ENCODE peak calls at places on chromosomes 4 and X, in four cellular contexts. A is GM13976; E is non-pigmented ciliary epithelial cell; F is activated naive CD4-positive, alpha-beta T cell treated with anti-CD3 and anti-CD28 coated beads, Interleukin-2, amount 50 U/mL, for 72 hours. K is an unnamed sample.

GRCh38 chr4:38800366-38800765 is 4.2 kb downstream of the TLR1 start:
- DNase-seq in A (no peak), E (no peak), F (no peak), K (no peak)

GRCh38 chrX:15334561-15334960 is 762 bp downstream of the PIGA start:
- DNase-seq in A (peak; percentile 29), E (no peak), F (no peak), K (no peak)

GRCh38 chr4:119678761-119679160 is 50.2 kb upstream of the PDE5A start:
- DNase-seq in A (no peak), E (no peak), F (no peak), K (no peak)

GRCh38 chr4:2858451-2859217 is 15.0 kb downstream of the ADD1 start:
- DNase-seq in A (no peak), E (no peak), F (no peak), K (no peak)

GRCh38 chrX:20947411-20947912 is 426.8 kb upstream of the CNKSR2 start:
- DNase-seq in A (no peak), E (no peak), F (no peak), K (no peak)

GRCh38 chr4:186728631-186729271 is 5.1 kb upstream of the FAT1 start:
- DNase-seq in A (no peak), E (no peak), F (no peak), K (peak; percentile 84)

GRCh38 chrX:136694491-136695087 is 46.6 kb downstream of the CD40LG start:
- DNase-seq in A (peak; percentile 57), E (no peak), F (no peak), K (no peak)

GRCh38 chr4:99457270-99457669 is 22.1 kb upstream of the ADH7 start:
- DNase-seq in A (no peak), E (no peak), F (no peak), K (no peak)

GRCh38 chrX:13808293-13808692 is 8.6 kb downstream of the GPM6B start:
- DNase-seq in A (no peak), E (no peak), F (no peak), K (no peak)

GRCh38 chrX:52574416-52575275 is 57.8 kb upstream of the XAGE1B start:
- DNase-seq in A (peak; percentile 41), E (peak; percentile 17), F (peak; percentile 23), K (no peak)

GRCh38 chr4:88811904-88812303 is 114.3 kb upstream of the NAP1L5 start:
- DNase-seq in A (no peak), E (no peak), F (no peak), K (no peak)

GRCh38 chr4:88965053-88965452 is 91.9 kb downstream of the FAM13A start:
- DNase-seq in A (no peak), E (no peak), F (no peak), K (no peak)

GRCh38 chr4:89836897-89837384 is at the start of gene SNCA:
- DNase-seq in A (peak; percentile 55), E (no peak), F (peak; percentile 36), K (no peak)

GRCh38 chr4:28010543-28011235 is 1150.0 kb downstream of the STIM2 start:
- DNase-seq in A (no peak), E (no peak), F (no peak), K (no peak)

GRCh38 chr4:10396181-10396580 is 61.0 kb downstream of the ZNF518B start:
- DNase-seq in A (no peak), E (no peak), F (no peak), K (peak; percentile 85)

GRCh38 chr4:159010100-159010499 is 92.8 kb upstream of the RAPGEF2 start:
- DNase-seq in A (no peak), E (no peak), F (no peak), K (no peak)

GRCh38 chr4:138688531-138689181 is 326.9 kb upstream of the NOCT start:
- DNase-seq in A (no peak), E (no peak), F (no peak), K (no peak)

GRCh38 chr4:116724249-116724648 is 361.1 kb downstream of the TRAM1L1 start:
- DNase-seq in A (no peak), E (no peak), F (no peak), K (no peak)

GRCh38 chr4:2836391-2836859 is 7.2 kb upstream of the ADD1 start:
- DNase-seq in A (no peak), E (no peak), F (no peak), K (no peak)

GRCh38 chr4:149065753-149066152 is 623.5 kb upstream of the NR3C2 start:
- DNase-seq in A (no peak), E (no peak), F (no peak), K (no peak)

GRCh38 chrX:1323315-1323714 is 13.3 kb upstream of the IL3RA start:
- DNase-seq in A (peak; percentile 84), E (no peak), F (peak; percentile 56), K (no peak)

GRCh38 chr4:106775636-106776035 is 260.5 kb downstream of the DKK2 start:
- DNase-seq in A (no peak), E (no peak), F (no peak), K (no peak)

GRCh38 chr4:138560448-138560847 is 318.3 kb upstream of the SLC7A11 start:
- DNase-seq in A (no peak), E (no peak), F (no peak), K (no peak)

GRCh38 chrX:333611-334311 is 15.2 kb upstream of the GTPBP6 start:
- DNase-seq in A (no peak), E (no peak), F (no peak), K (no peak)

GRCh38 chr4:121696140-121696640 is 590 bp downstream of the ANXA5 start:
- DNase-seq in A (peak; percentile 33), E (no peak), F (peak; percentile 54), K (no peak)

GRCh38 chr4:109879081-109879480 is 31.2 kb downstream of the LRIT3 start:
- DNase-seq in A (no peak), E (no peak), F (no peak), K (no peak)

GRCh38 chrX:149152941-149153340 is 352.2 kb downstream of the IDS start:
- DNase-seq in A (no peak), E (no peak), F (no peak), K (no peak)

GRCh38 chr4:48341776-48342558 is 638 bp downstream of the SLAIN2 start:
- DNase-seq in A (peak; percentile 59), E (no peak), F (peak; percentile 50), K (no peak)

GRCh38 chr4:68176500-68176899 is 46.8 kb upstream of the TMPRSS11F start:
- DNase-seq in A (no peak), E (no peak), F (no peak), K (no peak)